ENCODE peak calls at places on chromosomes 11 and 22, in ten cellular contexts. One of them, this sample, is unnamed.

GRCh38 chr11:110467556-110467955 is 37.8 kb downstream of the FDX1 start:
- DNase-seq in psoas muscle: no peak
- DNase-seq in lower lobe of right lung: no peak
- DNase-seq in CD8-positive, alpha-beta memory T cell: no peak
- DNase-seq in IMR-90: no peak
- DNase-seq in spleen: no peak
- DNase-seq in MM.1S: no peak
- DNase-seq in sigmoid colon: no peak
- DNase-seq in AG04450: no peak
- DNase-seq in colonic mucosa: no peak
- DNase-seq in this sample: no peak

GRCh38 chr22:46171940-46172339 is 21.6 kb downstream of the PPARA start:
- DNase-seq in IMR-90: peak; percentile 74
- DNase-seq in sigmoid colon: no peak
- DNase-seq in lower lobe of right lung: no peak
- DNase-seq in psoas muscle: no peak
- DNase-seq in MM.1S: no peak
- DNase-seq in spleen: no peak
- DNase-seq in colonic mucosa: peak; percentile 77
- DNase-seq in CD8-positive, alpha-beta memory T cell: no peak
- DNase-seq in AG04450: no peak
- DNase-seq in this sample: no peak

GRCh38 chr22:39374191-39374590 is 24.4 kb downstream of the SYNGR1 start:
- DNase-seq in MM.1S: no peak
- DNase-seq in lower lobe of right lung: no peak
- DNase-seq in colonic mucosa: no peak
- DNase-seq in IMR-90: no peak
- DNase-seq in AG04450: no peak
- DNase-seq in spleen: no peak
- DNase-seq in CD8-positive, alpha-beta memory T cell: no peak
- DNase-seq in sigmoid colon: no peak
- DNase-seq in psoas muscle: no peak
- DNase-seq in this sample: no peak

GRCh38 chr11:124069429-124070401 is 28.6 kb upstream of the OR10G7 start:
- DNase-seq in MM.1S: no peak
- DNase-seq in sigmoid colon: no peak
- DNase-seq in colonic mucosa: peak; percentile 59
- DNase-seq in AG04450: no peak
- DNase-seq in lower lobe of right lung: peak; percentile 66
- DNase-seq in psoas muscle: peak; percentile 17
- DNase-seq in IMR-90: peak; percentile 50
- DNase-seq in spleen: peak; percentile 87
- DNase-seq in CD8-positive, alpha-beta memory T cell: no peak
- DNase-seq in this sample: peak; percentile 67

GRCh38 chr11:491358-491757 is 15.7 kb downstream of the RNH1 start:
- DNase-seq in IMR-90: no peak
- DNase-seq in colonic mucosa: no peak
- DNase-seq in lower lobe of right lung: no peak
- DNase-seq in spleen: no peak
- DNase-seq in AG04450: no peak
- DNase-seq in CD8-positive, alpha-beta memory T cell: no peak
- DNase-seq in MM.1S: no peak
- DNase-seq in psoas muscle: no peak
- DNase-seq in sigmoid colon: no peak
- DNase-seq in this sample: no peak

GRCh38 chr22:50169774-50170341 is 673 bp upstream of the PANX2 start:
- DNase-seq in psoas muscle: peak; percentile 16
- DNase-seq in lower lobe of right lung: peak; percentile 64
- DNase-seq in MM.1S: peak; percentile 44
- DNase-seq in sigmoid colon: peak; percentile 47
- DNase-seq in CD8-positive, alpha-beta memory T cell: no peak
- DNase-seq in colonic mucosa: no peak
- DNase-seq in spleen: peak; percentile 87
- DNase-seq in IMR-90: no peak
- DNase-seq in AG04450: no peak
- DNase-seq in this sample: peak; percentile 88

GRCh38 chr11:118343981-118344521 is at the start of gene CD3G:
- DNase-seq in psoas muscle: no peak
- DNase-seq in lower lobe of right lung: no peak
- DNase-seq in CD8-positive, alpha-beta memory T cell: peak; percentile 40
- DNase-seq in colonic mucosa: no peak
- DNase-seq in AG04450: no peak
- DNase-seq in IMR-90: no peak
- DNase-seq in spleen: peak; percentile 84
- DNase-seq in sigmoid colon: no peak
- DNase-seq in MM.1S: no peak
- DNase-seq in this sample: no peak

GRCh38 chr11:94771390-94771789 is 3.2 kb downstream of the AMOTL1 start:
- DNase-seq in AG04450: no peak
- DNase-seq in psoas muscle: no peak
- DNase-seq in colonic mucosa: no peak
- DNase-seq in CD8-positive, alpha-beta memory T cell: no peak
- DNase-seq in MM.1S: no peak
- DNase-seq in IMR-90: no peak
- DNase-seq in sigmoid colon: peak; percentile 73
- DNase-seq in lower lobe of right lung: no peak
- DNase-seq in spleen: no peak
- DNase-seq in this sample: no peak

GRCh38 chr11:128603003-128603715 is 15.8 kb upstream of the ETS1 start:
- DNase-seq in spleen: no peak
- DNase-seq in colonic mucosa: no peak
- DNase-seq in IMR-90: no peak
- DNase-seq in MM.1S: no peak
- DNase-seq in psoas muscle: no peak
- DNase-seq in sigmoid colon: no peak
- DNase-seq in lower lobe of right lung: no peak
- DNase-seq in CD8-positive, alpha-beta memory T cell: no peak
- DNase-seq in AG04450: no peak
- DNase-seq in this sample: no peak

GRCh38 chr11:3995949-3996554 is 98.5 kb upstream of the RRM1 start:
- DNase-seq in colonic mucosa: no peak
- DNase-seq in IMR-90: peak; percentile 42
- DNase-seq in spleen: no peak
- DNase-seq in sigmoid colon: no peak
- DNase-seq in CD8-positive, alpha-beta memory T cell: no peak
- DNase-seq in AG04450: no peak
- DNase-seq in MM.1S: no peak
- DNase-seq in lower lobe of right lung: no peak
- DNase-seq in psoas muscle: no peak
- DNase-seq in this sample: no peak

GRCh38 chr11:98568011-98568410 is 452.7 kb upstream of the CNTN5 start:
- DNase-seq in lower lobe of right lung: no peak
- DNase-seq in AG04450: no peak
- DNase-seq in CD8-positive, alpha-beta memory T cell: no peak
- DNase-seq in IMR-90: no peak
- DNase-seq in spleen: no peak
- DNase-seq in psoas muscle: no peak
- DNase-seq in sigmoid colon: no peak
- DNase-seq in MM.1S: no peak
- DNase-seq in colonic mucosa: no peak
- DNase-seq in this sample: no peak

GRCh38 chr11:64121637-64122410 is 44.1 kb downstream of the MACROD1 start:
- DNase-seq in AG04450: peak; percentile 76
- DNase-seq in colonic mucosa: no peak
- DNase-seq in lower lobe of right lung: no peak
- DNase-seq in MM.1S: no peak
- DNase-seq in spleen: no peak
- DNase-seq in sigmoid colon: no peak
- DNase-seq in IMR-90: peak; percentile 95
- DNase-seq in psoas muscle: no peak
- DNase-seq in CD8-positive, alpha-beta memory T cell: no peak
- DNase-seq in this sample: no peak
- H3K27ac ChIP-seq in AG04450: peak overlapping the region; percentile 95
- H3K27ac ChIP-seq in colonic mucosa: no peak overlapping the region
- H3K27ac ChIP-seq in lower lobe of right lung: no peak overlapping the region
- H3K27ac ChIP-seq in MM.1S: no peak overlapping the region
- H3K27ac ChIP-seq in spleen: no peak overlapping the region
- H3K27ac ChIP-seq in sigmoid colon: peak overlapping the region; percentile 7
- H3K27ac ChIP-seq in IMR-90: peak overlapping the region; percentile 96
- H3K27ac ChIP-seq in psoas muscle: peak overlapping the region; percentile 69
- H3K27ac ChIP-seq in CD8-positive, alpha-beta memory T cell: no peak overlapping the region
- H3K27ac ChIP-seq in this sample: no peak overlapping the region

GRCh38 chr11:70678931-70679900 is 280.9 kb downstream of the CTTN start:
- DNase-seq in AG04450: no peak
- DNase-seq in CD8-positive, alpha-beta memory T cell: no peak
- DNase-seq in MM.1S: no peak
- DNase-seq in psoas muscle: no peak
- DNase-seq in lower lobe of right lung: peak; percentile 35
- DNase-seq in colonic mucosa: no peak
- DNase-seq in sigmoid colon: no peak
- DNase-seq in spleen: peak; percentile 60
- DNase-seq in IMR-90: no peak
- DNase-seq in this sample: no peak
- H3K4me3 ChIP-seq in AG04450: no peak overlapping the region
- H3K4me3 ChIP-seq in CD8-positive, alpha-beta memory T cell: no peak overlapping the region
- H3K4me3 ChIP-seq in MM.1S: no peak overlapping the region
- H3K4me3 ChIP-seq in psoas muscle: no peak overlapping the region
- H3K4me3 ChIP-seq in lower lobe of right lung: no peak overlapping the region
- H3K4me3 ChIP-seq in colonic mucosa: no peak overlapping the region
- H3K4me3 ChIP-seq in sigmoid colon: no peak overlapping the region
- H3K4me3 ChIP-seq in spleen: no peak overlapping the region
- H3K4me3 ChIP-seq in IMR-90: no peak overlapping the region
- H3K4me3 ChIP-seq in this sample: no peak overlapping the region

GRCh38 chr22:43956805-43957463 is 1.7 kb downstream of the SAMM50 start:
- DNase-seq in CD8-positive, alpha-beta memory T cell: no peak
- DNase-seq in AG04450: no peak
- DNase-seq in MM.1S: no peak
- DNase-seq in spleen: no peak
- DNase-seq in lower lobe of right lung: no peak
- DNase-seq in psoas muscle: peak; percentile 39
- DNase-seq in colonic mucosa: no peak
- DNase-seq in IMR-90: no peak
- DNase-seq in sigmoid colon: no peak
- DNase-seq in this sample: no peak

GRCh38 chr22:43955883-43956286 is 643 bp downstream of the SAMM50 start:
- DNase-seq in lower lobe of right lung: no peak
- DNase-seq in AG04450: no peak
- DNase-seq in IMR-90: no peak
- DNase-seq in psoas muscle: no peak
- DNase-seq in spleen: no peak
- DNase-seq in MM.1S: peak; percentile 18
- DNase-seq in CD8-positive, alpha-beta memory T cell: no peak
- DNase-seq in sigmoid colon: no peak
- DNase-seq in colonic mucosa: no peak
- DNase-seq in this sample: no peak

GRCh38 chr22:43955040-43955882 is at the start of gene SAMM50:
- DNase-seq in sigmoid colon: peak; percentile 96
- DNase-seq in colonic mucosa: peak; percentile 94
- DNase-seq in lower lobe of right lung: peak; percentile 94
- DNase-seq in CD8-positive, alpha-beta memory T cell: peak; percentile 91
- DNase-seq in MM.1S: peak; percentile 94
- DNase-seq in spleen: peak; percentile 97
- DNase-seq in psoas muscle: peak; percentile 95
- DNase-seq in AG04450: peak; percentile 82
- DNase-seq in IMR-90: peak; percentile 89
- DNase-seq in this sample: peak; percentile 91

GRCh38 chr22:43957871-43958270 is 2.6 kb downstream of the SAMM50 start:
- DNase-seq in colonic mucosa: no peak
- DNase-seq in psoas muscle: no peak
- DNase-seq in lower lobe of right lung: no peak
- DNase-seq in sigmoid colon: peak; percentile 19
- DNase-seq in IMR-90: peak; percentile 30
- DNase-seq in AG04450: no peak
- DNase-seq in CD8-positive, alpha-beta memory T cell: no peak
- DNase-seq in MM.1S: no peak
- DNase-seq in spleen: no peak
- DNase-seq in this sample: no peak

DNA sequence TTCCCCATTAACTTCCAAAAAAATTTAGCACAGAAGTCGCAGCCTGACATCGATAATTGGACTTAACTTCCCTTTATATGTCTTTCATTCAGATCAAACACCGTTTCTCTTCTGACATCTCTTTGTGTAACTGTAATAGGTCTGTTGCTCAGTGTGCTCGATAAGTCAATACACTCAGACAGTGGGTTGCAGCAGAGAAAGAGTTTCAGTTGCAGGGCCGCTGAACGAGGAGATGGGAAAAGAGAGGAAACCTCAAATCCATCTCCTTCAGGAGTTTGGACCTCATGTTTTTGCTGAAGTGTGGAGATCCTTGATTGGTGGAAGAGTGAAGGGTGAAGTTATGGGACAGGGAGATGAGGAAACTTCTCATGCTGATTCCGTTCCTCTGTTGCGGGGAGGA is 1.1 kb downstream of the SAMM50 start:
- DNase-seq in colonic mucosa: no peak
- DNase-seq in spleen: no peak
- DNase-seq in sigmoid colon: no peak
- DNase-seq in AG04450: no peak
- DNase-seq in CD8-positive, alpha-beta memory T cell: no peak
- DNase-seq in psoas muscle: no peak
- DNase-seq in IMR-90: no peak
- DNase-seq in lower lobe of right lung: no peak
- DNase-seq in MM.1S: no peak
- DNase-seq in this sample: no peak
- H3K27ac ChIP-seq in colonic mucosa: no peak overlapping the region
- H3K27ac ChIP-seq in spleen: no peak overlapping the region
- H3K27ac ChIP-seq in sigmoid colon: peak overlapping the region; percentile 89
- H3K27ac ChIP-seq in AG04450: no peak overlapping the region
- H3K27ac ChIP-seq in CD8-positive, alpha-beta memory T cell: no peak overlapping the region
- H3K27ac ChIP-seq in psoas muscle: peak overlapping the region; percentile 91
- H3K27ac ChIP-seq in IMR-90: no peak overlapping the region
- H3K27ac ChIP-seq in lower lobe of right lung: peak overlapping the region; percentile 84
- H3K27ac ChIP-seq in MM.1S: no peak overlapping the region
- H3K27ac ChIP-seq in this sample: no peak overlapping the region

GRCh38 chr11:36467913-36468312 is 42.2 kb downstream of the TRAF6 start:
- DNase-seq in psoas muscle: no peak
- DNase-seq in colonic mucosa: no peak
- DNase-seq in lower lobe of right lung: no peak
- DNase-seq in MM.1S: no peak
- DNase-seq in IMR-90: no peak
- DNase-seq in spleen: no peak
- DNase-seq in sigmoid colon: no peak
- DNase-seq in AG04450: no peak
- DNase-seq in CD8-positive, alpha-beta memory T cell: no peak
- DNase-seq in this sample: no peak

GRCh38 chr11:36471577-36471976 is 38.5 kb downstream of the TRAF6 start:
- DNase-seq in psoas muscle: no peak
- DNase-seq in lower lobe of right lung: no peak
- DNase-seq in colonic mucosa: no peak
- DNase-seq in spleen: no peak
- DNase-seq in MM.1S: no peak
- DNase-seq in CD8-positive, alpha-beta memory T cell: no peak
- DNase-seq in AG04450: no peak
- DNase-seq in IMR-90: no peak
- DNase-seq in sigmoid colon: no peak
- DNase-seq in this sample: no peak

GRCh38 chr11:36469063-36469462 is 41.0 kb downstream of the TRAF6 start:
- DNase-seq in colonic mucosa: no peak
- DNase-seq in sigmoid colon: no peak
- DNase-seq in lower lobe of right lung: no peak
- DNase-seq in MM.1S: no peak
- DNase-seq in IMR-90: no peak
- DNase-seq in AG04450: no peak
- DNase-seq in psoas muscle: no peak
- DNase-seq in spleen: no peak
- DNase-seq in CD8-positive, alpha-beta memory T cell: peak; percentile 12
- DNase-seq in this sample: no peak

GRCh38 chr11:36465449-36466163 is 44.5 kb downstream of the TRAF6 start:
- DNase-seq in MM.1S: no peak
- DNase-seq in AG04450: no peak
- DNase-seq in lower lobe of right lung: no peak
- DNase-seq in CD8-positive, alpha-beta memory T cell: no peak
- DNase-seq in psoas muscle: no peak
- DNase-seq in IMR-90: peak; percentile 72
- DNase-seq in sigmoid colon: no peak
- DNase-seq in colonic mucosa: no peak
- DNase-seq in spleen: no peak
- DNase-seq in this sample: no peak

GRCh38 chr11:36469881-36470802 is 39.9 kb downstream of the TRAF6 start:
- DNase-seq in AG04450: no peak
- DNase-seq in psoas muscle: no peak
- DNase-seq in spleen: no peak
- DNase-seq in sigmoid colon: no peak
- DNase-seq in colonic mucosa: no peak
- DNase-seq in IMR-90: peak; percentile 74
- DNase-seq in lower lobe of right lung: no peak
- DNase-seq in CD8-positive, alpha-beta memory T cell: no peak
- DNase-seq in MM.1S: no peak
- DNase-seq in this sample: no peak
- H3K4me3 ChIP-seq in AG04450: no peak overlapping the region
- H3K4me3 ChIP-seq in psoas muscle: no peak overlapping the region
- H3K4me3 ChIP-seq in spleen: no peak overlapping the region
- H3K4me3 ChIP-seq in sigmoid colon: no peak overlapping the region
- H3K4me3 ChIP-seq in colonic mucosa: no peak overlapping the region
- H3K4me3 ChIP-seq in IMR-90: no peak overlapping the region
- H3K4me3 ChIP-seq in lower lobe of right lung: no peak overlapping the region
- H3K4me3 ChIP-seq in CD8-positive, alpha-beta memory T cell: no peak overlapping the region
- H3K4me3 ChIP-seq in MM.1S: no peak overlapping the region
- H3K4me3 ChIP-seq in this sample: no peak overlapping the region